ENCODE peak calls at places on chromosomes 7 and 10, in ten cellular contexts. L, B, J, E, A, F, W, C, M and U are unnamed samples.

GRCh38 chr10:76091821-76092394 is 660.5 kb downstream of the LRMDA start:
- DNase-seq in E (no peak), M (no peak), J (no peak), A (no peak), C (no peak), F (no peak), B (no peak), L (no peak), W (no peak), U (no peak)

GRCh38 chr10:33129181-33129928 is 171.3 kb upstream of the ITGB1 start:
- DNase-seq in M (no peak), W (no peak), E (no peak), L (peak), A (peak), C (no peak), F (no peak), B (no peak), J (peak), U (no peak)

GRCh38 chr10:22420787-22421517 is 75.7 kb downstream of the SPAG6 start:
- DNase-seq in M (no peak), C (peak), F (no peak), B (no peak), W (no peak), A (peak), J (peak), E (no peak), L (no peak), U (no peak)

GRCh38 chr10:132407846-132408278 is 10.9 kb downstream of the PWWP2B start:
- DNase-seq in W (no peak), B (no peak), M (no peak), E (no peak), C (peak), A (peak), J (peak), F (peak), L (no peak), U (peak)

GRCh38 chr7:139647812-139648616 is 124.5 kb downstream of the CLEC2L start:
- DNase-seq in E (no peak), B (no peak), L (no peak), W (no peak), F (no peak), A (no peak), M (no peak), J (no peak), C (peak), U (no peak)

GRCh38 chr10:49611815-49612512 is 1.9 kb downstream of the SLC18A3 start:
- DNase-seq in E (no peak), B (no peak), M (no peak), A (no peak), F (peak), W (peak), J (no peak), L (no peak), C (no peak), U (no peak)

GRCh38 chr10:43123361-43124093 is 14.7 kb upstream of the CSGALNACT2 start:
- DNase-seq in M (no peak), B (no peak), C (no peak), W (peak), F (no peak), A (no peak), J (no peak), L (no peak), E (no peak), U (no peak)

GRCh38 chr10:26528715-26529393 is 90.7 kb downstream of the APBB1IP start:
- DNase-seq in W (no peak), M (no peak), E (no peak), B (no peak), C (no peak), F (no peak), L (no peak), J (no peak), A (no peak), U (no peak)

GRCh38 chr7:4631664-4632171 is 50.4 kb upstream of the FOXK1 start:
- DNase-seq in E (peak), W (peak), A (peak), F (peak), M (peak), B (peak), L (peak), J (peak), C (no peak), U (no peak)

GRCh38 chr7:50153141-50153540 is 60.1 kb upstream of the ZPBP start:
- DNase-seq in E (no peak), F (no peak), J (no peak), C (no peak), B (no peak), M (no peak), W (no peak), L (no peak), A (no peak), U (no peak)

GRCh38 chr10:93006435-93007039 is 54.1 kb upstream of the CYP26C1 start:
- DNase-seq in E (no peak), L (peak), M (no peak), F (no peak), W (no peak), J (peak), A (peak), B (no peak), C (peak), U (no peak)

GRCh38 chr7:34036069-34036920 is 131.0 kb downstream of the BMPER start:
- DNase-seq in E (no peak), C (no peak), J (peak), W (no peak), F (no peak), L (no peak), B (peak), M (no peak), A (peak), U (no peak)

GRCh38 chr10:427746-428519 is 261.5 kb downstream of the DIP2C start:
- DNase-seq in E (no peak), W (no peak), J (peak), B (no peak), F (no peak), M (no peak), L (no peak), C (no peak), A (no peak), U (no peak)

GRCh38 chr7:21923663-21924062 is 22.0 kb downstream of the CDCA7L start:
- DNase-seq in C (no peak), B (no peak), A (peak), F (no peak), W (no peak), E (no peak), M (no peak), L (no peak), J (no peak), U (no peak)

DNA sequence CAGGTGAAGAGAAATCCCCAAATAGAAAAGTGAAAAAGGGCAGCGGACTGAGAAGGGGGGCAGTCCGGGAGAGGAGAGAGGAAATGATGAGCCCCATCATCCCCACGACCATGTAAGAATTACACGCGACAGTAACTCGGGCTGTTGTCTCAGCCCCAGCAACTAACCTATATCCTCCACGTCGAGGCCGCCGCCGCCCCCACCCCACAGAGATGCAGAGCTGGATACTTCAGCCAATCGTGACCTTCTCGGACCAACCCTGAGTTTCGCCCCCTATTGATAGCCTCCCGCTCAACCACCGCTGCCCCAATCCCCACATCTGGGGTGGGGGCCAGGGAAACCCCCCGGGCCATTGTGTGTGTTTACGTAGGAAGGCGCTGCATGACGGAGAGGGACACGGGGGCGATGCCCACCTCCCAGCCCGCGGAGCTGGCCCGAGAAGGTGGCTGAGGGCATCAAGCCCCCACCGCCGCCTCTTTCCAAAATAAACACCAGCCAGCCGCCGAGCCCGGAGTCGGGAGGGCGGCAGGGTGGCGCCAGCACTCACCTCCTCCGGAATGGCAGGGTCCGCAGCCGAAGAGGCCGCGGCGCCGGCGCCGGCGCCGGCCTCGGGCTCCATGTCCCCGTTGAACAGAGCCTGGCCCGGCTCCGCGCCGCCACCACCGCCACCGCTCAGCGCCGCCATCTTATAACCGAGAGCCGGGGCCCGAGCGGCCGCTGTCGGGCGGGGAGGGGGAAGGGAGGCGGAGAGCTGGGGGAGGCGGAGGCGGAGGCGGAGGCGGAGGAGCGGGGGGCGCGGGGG is 509 bp downstream of the BRAF start:
- DNase-seq in L (peak), F (peak), M (no peak), A (peak), B (peak), E (peak), W (peak), J (peak), C (peak), U (peak)
- TF ChIP-seq CTCF in L (peak), F (peak), M (peak), A (peak), B (no peak), E (peak), W (peak), J (peak), C (peak), U (no peak)

DNA sequence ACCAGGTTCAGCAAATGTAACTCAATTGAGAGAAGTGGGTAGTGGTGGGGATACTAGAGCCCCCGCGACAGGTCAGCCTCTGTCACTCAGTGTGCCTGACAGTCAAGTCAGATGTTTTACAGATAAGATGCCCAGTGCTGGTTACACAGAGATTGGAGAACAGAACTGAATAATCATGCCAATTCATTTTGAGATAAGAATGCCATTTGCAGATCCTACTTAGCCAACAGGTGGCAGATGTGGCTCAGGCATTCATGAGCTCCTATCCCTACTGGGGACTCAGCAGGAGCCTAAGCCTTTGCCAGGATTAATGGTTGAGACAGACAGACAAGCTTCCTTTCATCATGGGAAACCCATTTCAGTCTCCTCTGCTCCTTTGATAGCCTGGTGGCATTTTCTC is 137.8 kb downstream of the MAPK8 start:
- DNase-seq in A (peak), J (peak), E (no peak), W (no peak), F (no peak), L (no peak), C (no peak), B (no peak), M (no peak), U (no peak)
- TF ChIP-seq CTCF in A (peak), J (peak), E (peak), W (no peak), F (no peak), L (peak), C (no peak), B (no peak), M (no peak), U (no peak)

GRCh38 chr10:14543048-14543903 is 212.6 kb upstream of the FRMD4A start:
- DNase-seq in W (no peak), F (peak), L (no peak), J (no peak), B (no peak), A (peak), M (no peak), E (no peak), C (no peak), U (no peak)
- TF ChIP-seq CTCF in W (peak), F (peak), L (no peak), J (no peak), B (no peak), A (peak), M (peak), E (peak), C (peak), U (peak)

GRCh38 chr7:96415293-96415940 is 93.5 kb upstream of the SLC25A13 start:
- DNase-seq in F (no peak), E (no peak), A (no peak), C (no peak), B (no peak), L (no peak), M (no peak), J (no peak), W (no peak), U (no peak)
- TF ChIP-seq CTCF in F (no peak), E (peak), A (no peak), C (no peak), B (no peak), L (no peak), M (peak), J (no peak), W (no peak), U (no peak)

DNA sequence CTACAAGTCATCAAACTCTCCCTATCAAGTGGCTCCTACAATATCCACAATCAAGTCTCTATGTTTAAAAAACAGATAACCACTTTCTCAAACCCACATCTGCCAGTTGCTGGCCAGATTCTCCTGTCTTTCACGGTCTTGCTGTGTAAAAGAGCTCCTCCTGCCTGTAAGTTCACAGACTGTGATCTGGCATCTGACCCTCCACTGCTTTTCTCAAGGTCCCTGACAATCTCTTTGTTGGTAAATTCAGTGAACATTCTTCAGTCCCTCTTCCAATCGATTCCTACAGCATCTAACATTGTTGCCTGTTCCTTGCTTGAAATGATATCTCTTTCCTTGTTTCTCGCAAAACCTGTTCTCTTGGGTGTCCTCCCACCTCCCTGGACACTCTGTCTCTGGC is 18.5 kb upstream of the LMOD2 start:
- DNase-seq in W (no peak), F (no peak), J (no peak), B (no peak), A (no peak), C (no peak), E (no peak), M (no peak), L (no peak), U (no peak)
- TF ChIP-seq CTCF in W (no peak), F (no peak), J (no peak), B (no peak), A (peak), C (no peak), E (peak), M (no peak), L (no peak), U (no peak)

DNA sequence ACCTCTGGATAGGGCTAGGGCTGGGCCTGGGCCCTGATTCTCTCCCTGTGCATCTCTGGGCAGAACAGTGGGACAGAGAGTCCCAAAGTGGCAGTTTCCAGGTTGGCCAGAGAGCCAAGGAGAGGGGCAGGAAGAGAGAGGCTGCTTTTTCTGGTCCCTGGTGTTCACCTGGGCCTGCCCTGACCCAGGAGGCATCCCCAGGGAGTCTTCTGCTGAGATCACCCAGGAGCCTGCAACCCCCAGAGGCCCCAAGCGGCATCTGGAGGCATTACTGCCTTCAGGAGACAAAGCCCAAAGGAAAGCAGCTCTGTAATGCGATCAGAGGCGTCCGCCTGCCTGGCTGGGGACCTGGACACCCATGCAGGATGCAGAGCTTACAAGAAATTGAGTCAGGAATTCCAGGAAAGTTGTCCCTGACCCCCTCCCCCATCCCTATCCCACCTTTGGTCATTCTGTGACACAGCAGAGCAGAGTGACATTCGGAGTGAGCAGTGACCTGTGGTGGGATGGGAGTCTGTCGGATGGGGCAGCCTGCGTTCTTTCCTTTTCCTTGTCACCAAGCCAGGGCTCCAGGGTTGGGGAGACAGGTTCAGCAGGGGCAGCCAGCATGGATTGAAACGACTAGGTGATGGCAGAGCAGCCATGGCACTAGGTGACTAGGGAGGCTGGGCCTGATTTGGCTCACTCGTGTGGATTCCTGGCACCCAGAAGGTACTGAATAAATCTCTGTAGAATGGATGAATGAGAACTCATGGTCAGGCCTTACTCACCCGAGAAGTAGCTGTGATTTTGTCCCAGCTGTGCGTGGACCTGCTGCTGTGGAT is 10.4 kb downstream of the UNC5B start:
- DNase-seq in C (no peak), L (no peak), W (peak), A (no peak), J (peak), M (no peak), E (no peak), B (no peak), F (peak), U (no peak)
- TF ChIP-seq CTCF in C (no peak), L (no peak), W (no peak), A (no peak), J (no peak), M (no peak), E (peak), B (no peak), F (no peak), U (no peak)

GRCh38 chr7:149316606-149317005 is 54.6 kb downstream of the ZNF783 start:
- DNase-seq in F (no peak), L (no peak), B (no peak), A (no peak), J (no peak), E (no peak), M (no peak), W (no peak), C (no peak), U (no peak)

GRCh38 chr7:149321978-149322541 is 60.1 kb downstream of the ZNF783 start:
- DNase-seq in W (no peak), J (no peak), M (no peak), B (no peak), F (no peak), C (no peak), L (no peak), A (peak), E (no peak), U (no peak)

GRCh38 chr7:149319376-149319775 is 57.4 kb downstream of the ZNF783 start:
- DNase-seq in B (no peak), W (no peak), A (no peak), L (no peak), C (no peak), F (no peak), J (no peak), M (no peak), E (no peak), U (no peak)

GRCh38 chr7:149320313-149321124 is 58.5 kb downstream of the ZNF783 start:
- DNase-seq in F (no peak), B (no peak), J (no peak), C (no peak), E (no peak), W (no peak), M (no peak), L (no peak), A (no peak), U (no peak)

DNA sequence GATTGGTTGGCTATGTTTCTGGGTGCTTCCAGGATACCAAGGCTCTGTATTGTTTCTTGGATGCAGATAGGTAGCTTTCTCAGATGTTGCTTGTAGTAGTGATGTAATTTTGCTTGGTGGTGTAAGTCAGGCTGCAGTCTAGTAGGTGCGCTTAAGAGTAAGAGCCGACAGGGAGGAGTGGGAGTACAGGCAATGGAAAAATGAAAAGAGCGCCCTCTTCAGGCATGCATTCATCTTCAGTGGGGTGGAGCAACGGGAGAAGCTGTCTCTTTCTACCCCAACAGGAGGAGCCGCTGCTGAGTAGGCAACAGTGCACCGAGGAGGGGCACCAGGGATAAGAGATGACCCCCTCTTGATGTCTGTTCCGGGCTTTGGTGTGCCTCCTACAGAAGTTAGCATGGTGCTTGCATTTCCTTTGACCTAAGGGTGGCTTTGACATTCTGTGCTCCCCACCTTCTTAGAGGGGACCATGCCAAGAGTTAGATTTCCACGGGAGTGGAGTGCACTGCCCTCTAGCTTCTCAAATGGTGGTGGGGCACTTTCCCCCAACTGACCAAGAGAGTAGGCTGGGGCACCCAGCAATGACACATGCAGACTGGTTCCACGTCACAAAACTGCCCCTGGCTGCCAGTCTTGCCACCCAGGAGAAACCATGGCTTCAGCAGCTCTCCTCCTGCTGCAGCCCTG is 56.1 kb downstream of the ZNF783 start:
- DNase-seq in A (no peak), C (no peak), B (no peak), F (no peak), M (no peak), E (no peak), W (no peak), J (no peak), L (no peak), U (no peak)
- TF ChIP-seq CTCF in A (no peak), C (no peak), B (no peak), F (no peak), M (peak), E (no peak), W (no peak), J (no peak), L (no peak), U (no peak)

DNA sequence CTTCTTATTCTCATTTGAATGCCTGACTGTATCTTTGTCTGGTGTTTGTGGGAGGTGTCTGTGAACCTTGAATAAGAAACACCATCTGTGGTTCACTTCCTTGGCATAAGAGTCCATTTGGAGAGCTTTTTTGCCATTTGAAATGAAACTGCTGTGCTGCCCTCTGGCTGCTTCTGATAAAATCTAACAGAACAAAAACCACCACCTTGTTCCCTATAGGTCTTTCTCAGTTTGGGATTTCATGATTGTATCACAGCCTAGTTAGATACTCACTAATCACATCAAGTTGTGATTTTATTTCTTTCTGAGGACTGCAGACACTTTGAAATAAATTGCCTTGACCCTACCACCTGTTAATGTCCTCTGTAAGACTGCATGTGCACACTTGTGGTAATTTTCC is 102.7 kb upstream of the FAM13C start:
- DNase-seq in B (no peak), J (peak), C (no peak), L (no peak), W (no peak), A (peak), E (no peak), F (no peak), M (no peak), U (no peak)
- TF ChIP-seq CTCF in B (no peak), J (peak), C (no peak), L (peak), W (peak), A (peak), E (no peak), F (no peak), M (no peak), U (no peak)

GRCh38 chr7:135662373-135663114 is at the start of gene STMP1:
- DNase-seq in J (peak), W (peak), F (peak), C (peak), L (peak), A (peak), M (peak), B (peak), E (peak), U (peak)
- TF ChIP-seq CTCF in J (peak), W (peak), F (no peak), C (peak), L (peak), A (peak), M (peak), B (no peak), E (peak), U (peak)